ENCODE peak calls at places on chromosomes 16 and 17, in nine cellular contexts. S is neuronal stem cell; J is stimulated activated CD4-positive, alpha-beta T cell treated with anti-CD3 and anti-CD28 coated beads, Interleukin-2, amount 100 ng/mL, for 48 hours; H is activated naive CD4-positive, alpha-beta T cell; O is central memory CD4-positive, alpha-beta T cell; N is GDM1; W is thoracic aorta; F is dermis microvascular lymphatic vessel endothelial cell; E is activated CD4-positive, alpha-beta memory T cell treated with anti-CD3 and anti-CD28 coated beads, Interleukin-2, amount 10 ng/mL, durations not matched to agents 7 days and 5 days. Q is an unnamed sample.

GRCh38 chr17:77908501-77908900 is 50.0 kb upstream of the TNRC6C start:
- DNase-seq in S (no peak), J (no peak), H (no peak), O (no peak), N (no peak), W (no peak), F (no peak), E (no peak), Q (no peak)

GRCh38 chr17:27609606-27610303 is 21.2 kb upstream of the LGALS9 start:
- DNase-seq in S (no peak), J (no peak), H (no peak), O (no peak), N (peak), W (no peak), F (peak), E (peak), Q (peak)

GRCh38 chr16:87391324-87391949 is 699 bp upstream of the MAP1LC3B start:
- DNase-seq in S (peak), J (no peak), H (no peak), O (no peak), N (no peak), W (no peak), F (no peak), E (no peak), Q (no peak)

GRCh38 chr17:59859444-59860025 is 33.2 kb downstream of the TUBD1 start:
- DNase-seq in S (no peak), J (no peak), H (no peak), O (peak), N (no peak), W (no peak), F (peak), E (no peak), Q (peak)

GRCh38 chr16:1372292-1372950 is 20.7 kb downstream of the GNPTG start:
- DNase-seq in S (no peak), J (no peak), H (no peak), O (no peak), N (no peak), W (no peak), F (no peak), E (no peak), Q (no peak)

GRCh38 chr17:75289832-75290337 is 652 bp upstream of the SLC25A19 start:
- DNase-seq in S (no peak), J (peak), H (peak), O (peak), N (peak), W (no peak), F (peak), E (peak), Q (peak)

GRCh38 chr17:63700528-63701441 is 860 bp upstream of the LIMD2 start:
- DNase-seq in S (peak), J (peak), H (peak), O (peak), N (no peak), W (peak), F (peak), E (peak), Q (peak)

GRCh38 chr17:6163632-6164319 is 93.6 kb downstream of the WSCD1 start:
- DNase-seq in S (no peak), J (no peak), H (no peak), O (no peak), N (no peak), W (no peak), F (peak), E (no peak), Q (no peak)

GRCh38 chr17:40182606-40183005 is 5.3 kb downstream of the RAPGEFL1 start:
- DNase-seq in S (no peak), J (no peak), H (no peak), O (no peak), N (no peak), W (no peak), F (no peak), E (no peak), Q (no peak)

GRCh38 chr17:40463122-40463550 is 19.9 kb downstream of the IGFBP4 start:
- DNase-seq in S (no peak), J (no peak), H (no peak), O (no peak), N (no peak), W (no peak), F (no peak), E (no peak), Q (no peak)